ENCODE peak calls at places on chromosomes 4 and X, in seven cellular contexts. P is pancreas, Q is cardiac muscle cell, S is fibroblast of lung, H is lower lobe of right lung, Z is adrenal gland, N is GM23248. U is an unnamed sample.

GRCh38 chrX:118839334-118839958 is 15.8 kb downstream of the ZCCHC12 start:
- DNase-seq in P (peak; percentile 74), Q (peak; percentile 71), S (peak; percentile 24), H (peak; percentile 84), Z (peak; percentile 86), N (peak; percentile 62), U (peak; percentile 22)

GRCh38 chr4:13627185-13627605 is 330 bp downstream of the BOD1L1 start:
- DNase-seq in P (no peak), Q (no peak), S (peak; percentile 19), H (peak; percentile 58), Z (peak; percentile 34), N (no peak), U (no peak)

GRCh38 chr4:34649716-34650115 is 1594.6 kb downstream of the ARAP2 start:
- DNase-seq in P (no peak), Q (no peak), S (no peak), H (no peak), Z (no peak), N (no peak), U (no peak)

GRCh38 chr4:116272336-116272735 is 813.0 kb downstream of the TRAM1L1 start:
- DNase-seq in P (no peak), Q (no peak), S (no peak), H (no peak), Z (no peak), N (no peak), U (no peak)

GRCh38 chrX:103063918-103064434 is at the start of gene BEX1:
- DNase-seq in P (peak; percentile 75), Q (peak; percentile 74), S (peak; percentile 52), H (peak; percentile 46), Z (peak; percentile 64), N (peak; percentile 69), U (peak; percentile 5)

GRCh38 chr4:173494013-173494970 is 35.7 kb downstream of the HAND2 start:
- DNase-seq in P (peak; percentile 59), Q (peak; percentile 69), S (peak; percentile 63), H (peak; percentile 60), Z (no peak), N (peak; percentile 85), U (peak; percentile 71)

GRCh38 chr4:101791189-101791572 is 651 bp downstream of the BANK1 start:
- DNase-seq in P (no peak), Q (no peak), S (no peak), H (no peak), Z (no peak), N (no peak), U (no peak)

GRCh38 chr4:175614880-175615279 is 197.2 kb downstream of the GPM6A start:
- DNase-seq in P (peak; percentile 24), Q (no peak), S (no peak), H (no peak), Z (no peak), N (no peak), U (no peak)

GRCh38 chrX:79413009-79413408 is 45.9 kb upstream of the ITM2A start:
- DNase-seq in P (no peak), Q (peak; percentile 14), S (no peak), H (no peak), Z (no peak), N (peak; percentile 19), U (peak; percentile 54)

GRCh38 chrX:20231598-20231997 is 35.1 kb downstream of the RPS6KA3 start:
- DNase-seq in P (no peak), Q (no peak), S (peak; percentile 16), H (no peak), Z (no peak), N (peak; percentile 58), U (no peak)

GRCh38 chrX:137550561-137551305 is 15.2 kb upstream of the ZIC3 start:
- DNase-seq in P (no peak), Q (no peak), S (no peak), H (no peak), Z (no peak), N (no peak), U (no peak)

GRCh38 chr4:103150677-103151076 is 47.5 kb downstream of the CENPE start:
- DNase-seq in P (no peak), Q (no peak), S (peak; percentile 57), H (no peak), Z (no peak), N (peak; percentile 81), U (no peak)

GRCh38 chrX:7586126-7586525 is 256.8 kb upstream of the VCX start:
- DNase-seq in P (peak; percentile 11), Q (peak; percentile 46), S (peak; percentile 8), H (no peak), Z (no peak), N (peak; percentile 62), U (no peak)

GRCh38 chrX:107596651-107597050 is 31.7 kb upstream of the PRPS1 start:
- DNase-seq in P (no peak), Q (no peak), S (peak; percentile 14), H (no peak), Z (no peak), N (no peak), U (no peak)
- H3K27ac ChIP-seq in P (no peak overlapping the region), Q (no peak overlapping the region), S (no peak overlapping the region), H (no peak overlapping the region), Z (no peak overlapping the region), N (no peak overlapping the region), U (no peak overlapping the region)

GRCh38 chr4:2486981-2487380 is 18.1 kb downstream of the RNF4 start:
- DNase-seq in P (no peak), Q (no peak), S (no peak), H (no peak), Z (no peak), N (no peak), U (no peak)
- H3K4me1 ChIP-seq in P (peaks cover 37% of the 10 kb centered on the region), Q (peaks cover 5% of the 10 kb centered on the region), S (peaks cover 6% of the 10 kb centered on the region), H (peaks cover 79% of the 10 kb centered on the region), Z (peaks cover 20% of the 10 kb centered on the region), N (peaks cover 49% of the 10 kb centered on the region), U (peaks cover 60% of the 10 kb centered on the region)

DNA sequence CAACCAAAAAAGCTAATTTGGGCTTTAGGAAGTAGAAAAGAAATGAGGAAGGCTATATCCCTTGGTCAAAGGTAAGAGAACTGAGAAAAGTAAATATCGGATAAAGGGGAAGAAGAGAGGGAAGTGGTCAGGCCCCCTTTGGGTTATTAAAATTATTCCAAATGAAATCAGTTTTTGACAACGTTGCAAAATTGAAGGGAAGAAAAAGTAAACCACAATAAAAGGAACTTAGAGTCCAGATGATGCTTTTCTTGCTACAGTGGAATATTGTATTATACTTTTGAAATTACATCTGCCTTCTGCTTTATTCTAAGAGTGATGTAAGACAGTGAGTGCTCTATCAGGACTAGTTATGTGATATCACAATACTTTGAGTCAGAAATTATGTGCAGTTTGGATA is 59.4 kb upstream of the RBPJ start:
- DNase-seq in P (no peak), Q (no peak), S (no peak), H (no peak), Z (no peak), N (no peak), U (no peak)
- H3K27ac ChIP-seq in P (no peak overlapping the region), Q (no peak overlapping the region), S (no peak overlapping the region), H (no peak overlapping the region), Z (no peak overlapping the region), N (no peak overlapping the region), U (no peak overlapping the region)

GRCh38 chrX:66042307-66043077 is 2.6 kb upstream of the VSIG4 start:
- DNase-seq in P (no peak), Q (no peak), S (no peak), H (no peak), Z (no peak), N (no peak), U (no peak)
- H3K4me1 ChIP-seq in P (no peaks in the 10 kb centered on the region), Q (no peaks in the 10 kb centered on the region), S (no peaks in the 10 kb centered on the region), H (no peaks in the 10 kb centered on the region), Z (no peaks in the 10 kb centered on the region), N (no peaks in the 10 kb centered on the region), U (peaks cover 18% of the 10 kb centered on the region)

GRCh38 chrX:56788229-56788628 is 59.2 kb downstream of the NBDY start:
- DNase-seq in P (no peak), Q (no peak), S (no peak), H (no peak), Z (no peak), N (no peak), U (no peak)

GRCh38 chrX:56787734-56788152 is 58.7 kb downstream of the NBDY start:
- DNase-seq in P (no peak), Q (no peak), S (no peak), H (no peak), Z (no peak), N (no peak), U (no peak)

GRCh38 chrX:56789518-56790070 is 60.6 kb downstream of the NBDY start:
- DNase-seq in P (no peak), Q (no peak), S (no peak), H (no peak), Z (no peak), N (no peak), U (no peak)

GRCh38 chrX:56786889-56787733 is 58.1 kb downstream of the NBDY start:
- DNase-seq in P (no peak), Q (no peak), S (no peak), H (no peak), Z (peak; percentile 1), N (no peak), U (no peak)

DNA sequence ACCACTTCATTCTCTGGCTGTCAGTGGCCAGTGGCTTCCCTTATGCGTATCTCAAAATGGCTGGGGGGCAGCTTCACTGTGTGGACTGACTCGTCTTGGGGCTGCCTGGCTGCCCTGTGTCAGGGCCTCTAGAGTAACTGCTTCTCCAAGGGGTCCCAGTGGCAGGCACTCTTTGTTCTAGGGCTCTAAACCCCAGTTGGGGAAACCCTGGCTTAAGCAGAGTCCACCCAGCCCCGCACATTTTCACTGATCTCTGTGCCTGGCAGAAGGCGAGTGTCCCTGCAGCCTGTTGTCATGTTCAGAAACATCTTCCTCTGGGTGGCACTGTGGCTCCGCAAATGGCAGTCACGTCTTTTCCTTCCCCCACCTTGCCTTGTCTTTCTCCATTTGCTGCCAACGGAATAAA is 59.7 kb downstream of the NBDY start:
- DNase-seq in P (no peak), Q (no peak), S (no peak), H (no peak), Z (no peak), N (no peak), U (no peak)
- H3K27ac ChIP-seq in P (peak overlapping the region; percentile 52), Q (no peak overlapping the region), S (no peak overlapping the region), H (no peak overlapping the region), Z (no peak overlapping the region), N (no peak overlapping the region), U (no peak overlapping the region)

DNA sequence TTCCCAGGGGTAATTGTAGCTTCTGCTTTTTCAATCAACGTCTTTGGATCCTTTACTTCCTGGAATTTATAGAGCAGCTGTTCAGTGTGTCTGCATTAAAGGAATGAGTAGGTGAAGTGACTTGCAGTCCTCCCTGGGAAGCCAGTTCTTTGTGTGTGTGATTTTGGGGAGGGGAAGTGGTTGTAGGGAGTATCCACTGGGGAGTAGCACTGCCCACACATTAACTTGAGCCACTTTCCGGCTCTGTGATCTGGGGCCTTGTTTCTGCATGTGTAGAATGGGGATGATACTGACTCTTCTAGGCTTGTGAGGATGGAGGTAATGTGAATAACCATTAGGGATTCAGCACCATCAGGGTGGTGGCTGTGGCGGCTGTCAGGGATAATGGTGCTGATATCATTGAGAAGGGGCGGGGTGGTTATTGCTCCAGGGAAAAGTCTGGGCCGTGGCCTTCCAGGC is 54.7 kb downstream of the TMEM131L start:
- DNase-seq in P (no peak), Q (no peak), S (no peak), H (no peak), Z (no peak), N (no peak), U (no peak)
- H3K4me1 ChIP-seq in P (peaks cover 70% of the 10 kb centered on the region), Q (no peaks in the 10 kb centered on the region), S (no peaks in the 10 kb centered on the region), H (peaks cover 58% of the 10 kb centered on the region), Z (no peaks in the 10 kb centered on the region), N (no peaks in the 10 kb centered on the region), U (peaks cover 90% of the 10 kb centered on the region)

DNA sequence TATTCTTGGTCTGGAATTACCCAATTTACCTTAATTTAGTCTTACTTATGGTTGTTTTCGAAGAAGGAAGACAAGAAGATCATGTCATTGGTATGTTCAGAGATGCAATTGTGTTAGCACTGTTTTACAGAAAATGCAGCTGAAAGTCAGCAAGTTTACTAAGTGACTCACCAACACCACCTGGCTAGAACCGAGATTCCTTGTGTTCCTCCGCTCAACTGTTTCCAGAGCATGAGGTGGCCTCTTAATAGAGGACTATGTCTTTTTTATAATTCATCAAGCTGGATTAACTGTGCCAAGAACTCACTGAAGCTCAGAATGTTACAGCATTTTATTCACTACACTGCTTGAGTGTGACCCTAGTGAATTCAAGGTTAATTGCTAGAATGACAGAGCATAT is 1573.6 kb upstream of the TENM3 start:
- DNase-seq in P (no peak), Q (no peak), S (peak; percentile 96), H (no peak), Z (no peak), N (no peak), U (no peak)
- H3K27ac ChIP-seq in P (no peak overlapping the region), Q (no peak overlapping the region), S (no peak overlapping the region), H (no peak overlapping the region), Z (no peak overlapping the region), N (no peak overlapping the region), U (no peak overlapping the region)